ENCODE peak calls at places on chromosome 18, in eight cellular contexts. One of them, this sample, is unnamed.

GRCh38 chr18:26440644-26441043 is 107.7 kb downstream of the KCTD1 start:
- DNase-seq in AG09319: no peak
- DNase-seq in kidney epithelial cell: no peak
- DNase-seq in uterus: no peak
- DNase-seq in AG04449: no peak
- DNase-seq in fibroblast of pulmonary artery: peak; percentile 62
- DNase-seq in epithelial cell of esophagus: peak; percentile 68
- DNase-seq in ovary: no peak
- DNase-seq in this sample: no peak

GRCh38 chr18:74818776-74819175 is 221.1 kb downstream of the ZNF407 start:
- DNase-seq in AG04449: no peak
- DNase-seq in AG09319: no peak
- DNase-seq in epithelial cell of esophagus: peak; percentile 64
- DNase-seq in kidney epithelial cell: no peak
- DNase-seq in fibroblast of pulmonary artery: no peak
- DNase-seq in uterus: no peak
- DNase-seq in ovary: no peak
- DNase-seq in this sample: no peak

GRCh38 chr18:24491882-24492281 is 31.4 kb downstream of the HRH4 start:
- DNase-seq in epithelial cell of esophagus: no peak
- DNase-seq in kidney epithelial cell: no peak
- DNase-seq in ovary: no peak
- DNase-seq in AG04449: no peak
- DNase-seq in uterus: no peak
- DNase-seq in fibroblast of pulmonary artery: no peak
- DNase-seq in AG09319: no peak
- DNase-seq in this sample: no peak

GRCh38 chr18:48797841-48798255 is 152.9 kb downstream of the SMAD7 start:
- DNase-seq in AG04449: no peak
- DNase-seq in fibroblast of pulmonary artery: no peak
- DNase-seq in uterus: no peak
- DNase-seq in epithelial cell of esophagus: no peak
- DNase-seq in ovary: no peak
- DNase-seq in kidney epithelial cell: no peak
- DNase-seq in AG09319: no peak
- DNase-seq in this sample: no peak

GRCh38 chr18:73670536-73670935 is 477.1 kb downstream of the FBXO15 start:
- DNase-seq in uterus: no peak
- DNase-seq in AG09319: no peak
- DNase-seq in ovary: no peak
- DNase-seq in epithelial cell of esophagus: peak; percentile 86
- DNase-seq in kidney epithelial cell: no peak
- DNase-seq in AG04449: no peak
- DNase-seq in fibroblast of pulmonary artery: no peak
- DNase-seq in this sample: no peak

GRCh38 chr18:49055787-49056186 is 105.0 kb upstream of the SMAD7 start:
- DNase-seq in fibroblast of pulmonary artery: peak; percentile 79
- DNase-seq in ovary: no peak
- DNase-seq in kidney epithelial cell: no peak
- DNase-seq in AG09319: no peak
- DNase-seq in AG04449: no peak
- DNase-seq in epithelial cell of esophagus: peak; percentile 65
- DNase-seq in uterus: peak; percentile 34
- DNase-seq in this sample: peak; percentile 94

GRCh38 chr18:9449580-9449979 is 25.7 kb upstream of the RALBP1 start:
- DNase-seq in uterus: no peak
- DNase-seq in fibroblast of pulmonary artery: no peak
- DNase-seq in epithelial cell of esophagus: no peak
- DNase-seq in kidney epithelial cell: no peak
- DNase-seq in AG04449: no peak
- DNase-seq in AG09319: no peak
- DNase-seq in ovary: no peak
- DNase-seq in this sample: no peak

GRCh38 chr18:78937166-78937565 is 42.5 kb upstream of the SALL3 start:
- DNase-seq in uterus: no peak
- DNase-seq in kidney epithelial cell: no peak
- DNase-seq in epithelial cell of esophagus: no peak
- DNase-seq in fibroblast of pulmonary artery: no peak
- DNase-seq in ovary: no peak
- DNase-seq in AG09319: no peak
- DNase-seq in AG04449: no peak
- DNase-seq in this sample: no peak

GRCh38 chr18:74303936-74304335 is 11.7 kb upstream of the C18orf63 start:
- DNase-seq in epithelial cell of esophagus: peak; percentile 66
- DNase-seq in AG04449: no peak
- DNase-seq in AG09319: no peak
- DNase-seq in kidney epithelial cell: peak; percentile 43
- DNase-seq in ovary: no peak
- DNase-seq in fibroblast of pulmonary artery: peak; percentile 29
- DNase-seq in uterus: no peak
- DNase-seq in this sample: no peak

GRCh38 chr18:45169610-45170009 is 445.7 kb upstream of the SLC14A2 start:
- DNase-seq in uterus: peak; percentile 54
- DNase-seq in AG09319: peak; percentile 72
- DNase-seq in ovary: no peak
- DNase-seq in fibroblast of pulmonary artery: peak; percentile 93
- DNase-seq in kidney epithelial cell: peak; percentile 68
- DNase-seq in AG04449: peak; percentile 84
- DNase-seq in epithelial cell of esophagus: peak; percentile 90
- DNase-seq in this sample: peak; percentile 75

GRCh38 chr18:46641917-46642316 is 15.1 kb downstream of the LOXHD1 start:
- DNase-seq in kidney epithelial cell: no peak
- DNase-seq in epithelial cell of esophagus: no peak
- DNase-seq in uterus: no peak
- DNase-seq in AG09319: no peak
- DNase-seq in ovary: no peak
- DNase-seq in fibroblast of pulmonary artery: no peak
- DNase-seq in AG04449: no peak
- DNase-seq in this sample: no peak

GRCh38 chr18:46650681-46651080 is 6.3 kb downstream of the LOXHD1 start:
- DNase-seq in AG04449: no peak
- DNase-seq in uterus: no peak
- DNase-seq in kidney epithelial cell: no peak
- DNase-seq in epithelial cell of esophagus: no peak
- DNase-seq in AG09319: no peak
- DNase-seq in ovary: no peak
- DNase-seq in fibroblast of pulmonary artery: no peak
- DNase-seq in this sample: no peak

GRCh38 chr18:46649071-46649862 is 7.8 kb downstream of the LOXHD1 start:
- DNase-seq in fibroblast of pulmonary artery: no peak
- DNase-seq in ovary: no peak
- DNase-seq in uterus: no peak
- DNase-seq in epithelial cell of esophagus: no peak
- DNase-seq in AG09319: no peak
- DNase-seq in AG04449: no peak
- DNase-seq in kidney epithelial cell: no peak
- DNase-seq in this sample: no peak

GRCh38 chr18:46642561-46642960 is 14.5 kb downstream of the LOXHD1 start:
- DNase-seq in fibroblast of pulmonary artery: no peak
- DNase-seq in ovary: no peak
- DNase-seq in kidney epithelial cell: no peak
- DNase-seq in AG04449: no peak
- DNase-seq in AG09319: no peak
- DNase-seq in uterus: no peak
- DNase-seq in epithelial cell of esophagus: no peak
- DNase-seq in this sample: no peak

GRCh38 chr18:46646468-46646867 is 10.6 kb downstream of the LOXHD1 start:
- DNase-seq in uterus: no peak
- DNase-seq in fibroblast of pulmonary artery: no peak
- DNase-seq in AG09319: no peak
- DNase-seq in ovary: no peak
- DNase-seq in kidney epithelial cell: no peak
- DNase-seq in AG04449: no peak
- DNase-seq in epithelial cell of esophagus: no peak
- DNase-seq in this sample: no peak
- TF ChIP-seq CTCF in uterus: no peak
- TF ChIP-seq CTCF in fibroblast of pulmonary artery: no peak
- TF ChIP-seq CTCF in AG09319: no peak
- TF ChIP-seq CTCF in ovary: no peak
- TF ChIP-seq CTCF in kidney epithelial cell: no peak
- TF ChIP-seq CTCF in AG04449: no peak
- TF ChIP-seq CTCF in epithelial cell of esophagus: no peak
- TF ChIP-seq CTCF in this sample: no peak

DNA sequence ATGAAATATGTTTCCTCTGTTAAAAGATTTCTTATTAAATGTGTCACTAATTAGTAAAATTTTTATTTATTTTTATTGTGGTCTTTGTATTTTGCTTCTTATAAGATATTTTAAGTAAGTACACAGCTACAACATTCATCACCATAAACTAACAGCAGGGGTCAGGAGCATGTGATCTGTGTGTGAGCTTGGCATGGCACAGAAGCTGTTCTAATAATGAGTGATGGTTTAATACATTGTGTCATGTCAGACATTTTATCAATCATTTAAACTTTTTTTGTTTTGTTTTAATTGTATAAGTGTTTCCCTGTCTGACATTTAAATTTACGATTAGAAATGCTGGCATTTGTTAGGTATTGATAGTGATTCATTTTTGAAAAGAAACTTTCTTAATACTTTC is 585.4 kb downstream of the DSC3 start:
- DNase-seq in uterus: no peak
- DNase-seq in AG04449: no peak
- DNase-seq in ovary: no peak
- DNase-seq in fibroblast of pulmonary artery: no peak
- DNase-seq in AG09319: no peak
- DNase-seq in kidney epithelial cell: no peak
- DNase-seq in epithelial cell of esophagus: no peak
- DNase-seq in this sample: no peak
- TF ChIP-seq CTCF in uterus: no peak
- TF ChIP-seq CTCF in AG04449: no peak
- TF ChIP-seq CTCF in ovary: no peak
- TF ChIP-seq CTCF in fibroblast of pulmonary artery: no peak
- TF ChIP-seq CTCF in AG09319: no peak
- TF ChIP-seq CTCF in kidney epithelial cell: no peak
- TF ChIP-seq CTCF in epithelial cell of esophagus: peak; percentile 4
- TF ChIP-seq CTCF in this sample: no peak

GRCh38 chr18:67467188-67467587 is 49.3 kb downstream of the DSEL start:
- DNase-seq in ovary: no peak
- DNase-seq in uterus: no peak
- DNase-seq in kidney epithelial cell: no peak
- DNase-seq in fibroblast of pulmonary artery: no peak
- DNase-seq in epithelial cell of esophagus: no peak
- DNase-seq in AG04449: no peak
- DNase-seq in AG09319: no peak
- DNase-seq in this sample: no peak

GRCh38 chr18:67468038-67468437 is 48.5 kb downstream of the DSEL start:
- DNase-seq in fibroblast of pulmonary artery: no peak
- DNase-seq in ovary: no peak
- DNase-seq in AG09319: no peak
- DNase-seq in epithelial cell of esophagus: no peak
- DNase-seq in AG04449: no peak
- DNase-seq in uterus: no peak
- DNase-seq in kidney epithelial cell: no peak
- DNase-seq in this sample: peak; percentile 3

GRCh38 chr18:67464499-67464898 is 52.0 kb downstream of the DSEL start:
- DNase-seq in AG04449: no peak
- DNase-seq in epithelial cell of esophagus: no peak
- DNase-seq in ovary: no peak
- DNase-seq in AG09319: no peak
- DNase-seq in fibroblast of pulmonary artery: no peak
- DNase-seq in uterus: no peak
- DNase-seq in kidney epithelial cell: no peak
- DNase-seq in this sample: no peak

GRCh38 chr18:67463829-67464228 is 52.7 kb downstream of the DSEL start:
- DNase-seq in epithelial cell of esophagus: peak; percentile 31
- DNase-seq in fibroblast of pulmonary artery: no peak
- DNase-seq in AG04449: no peak
- DNase-seq in kidney epithelial cell: no peak
- DNase-seq in AG09319: no peak
- DNase-seq in uterus: no peak
- DNase-seq in ovary: no peak
- DNase-seq in this sample: peak; percentile 31
- TF ChIP-seq CTCF in epithelial cell of esophagus: peak; percentile 58
- TF ChIP-seq CTCF in fibroblast of pulmonary artery: peak; percentile 11
- TF ChIP-seq CTCF in AG04449: no peak
- TF ChIP-seq CTCF in kidney epithelial cell: no peak
- TF ChIP-seq CTCF in AG09319: no peak
- TF ChIP-seq CTCF in uterus: no peak
- TF ChIP-seq CTCF in ovary: no peak
- TF ChIP-seq CTCF in this sample: peak; percentile 41

GRCh38 chr18:46318356-46318755 is 214.2 kb downstream of the HAUS1 start:
- DNase-seq in AG04449: no peak
- DNase-seq in AG09319: no peak
- DNase-seq in kidney epithelial cell: no peak
- DNase-seq in epithelial cell of esophagus: no peak
- DNase-seq in fibroblast of pulmonary artery: no peak
- DNase-seq in ovary: no peak
- DNase-seq in uterus: no peak
- DNase-seq in this sample: no peak

GRCh38 chr18:46319793-46320192 is 215.6 kb downstream of the HAUS1 start:
- DNase-seq in epithelial cell of esophagus: peak; percentile 31
- DNase-seq in kidney epithelial cell: no peak
- DNase-seq in AG09319: no peak
- DNase-seq in uterus: no peak
- DNase-seq in AG04449: no peak
- DNase-seq in fibroblast of pulmonary artery: no peak
- DNase-seq in ovary: no peak
- DNase-seq in this sample: no peak

GRCh38 chr18:46321954-46322353 is 217.8 kb downstream of the HAUS1 start:
- DNase-seq in kidney epithelial cell: no peak
- DNase-seq in epithelial cell of esophagus: peak; percentile 78
- DNase-seq in AG04449: no peak
- DNase-seq in ovary: no peak
- DNase-seq in fibroblast of pulmonary artery: no peak
- DNase-seq in AG09319: no peak
- DNase-seq in uterus: no peak
- DNase-seq in this sample: no peak

GRCh38 chr18:46320928-46321855 is 217.0 kb downstream of the HAUS1 start:
- DNase-seq in fibroblast of pulmonary artery: peak; percentile 60
- DNase-seq in AG04449: no peak
- DNase-seq in epithelial cell of esophagus: peak; percentile 82
- DNase-seq in AG09319: peak; percentile 18
- DNase-seq in ovary: no peak
- DNase-seq in uterus: no peak
- DNase-seq in kidney epithelial cell: peak; percentile 80
- DNase-seq in this sample: no peak

GRCh38 chr18:46320297-46320696 is 216.1 kb downstream of the HAUS1 start:
- DNase-seq in ovary: no peak
- DNase-seq in AG09319: no peak
- DNase-seq in epithelial cell of esophagus: no peak
- DNase-seq in kidney epithelial cell: no peak
- DNase-seq in AG04449: no peak
- DNase-seq in uterus: no peak
- DNase-seq in fibroblast of pulmonary artery: no peak
- DNase-seq in this sample: no peak
- TF ChIP-seq CTCF in ovary: no peak
- TF ChIP-seq CTCF in AG09319: no peak
- TF ChIP-seq CTCF in epithelial cell of esophagus: no peak
- TF ChIP-seq CTCF in kidney epithelial cell: no peak
- TF ChIP-seq CTCF in AG04449: no peak
- TF ChIP-seq CTCF in uterus: no peak
- TF ChIP-seq CTCF in fibroblast of pulmonary artery: no peak
- TF ChIP-seq CTCF in this sample: no peak

GRCh38 chr18:31447530-31448191 is at the start of gene DSG3:
- DNase-seq in uterus: no peak
- DNase-seq in kidney epithelial cell: no peak
- DNase-seq in fibroblast of pulmonary artery: no peak
- DNase-seq in ovary: no peak
- DNase-seq in epithelial cell of esophagus: peak; percentile 95
- DNase-seq in AG04449: no peak
- DNase-seq in AG09319: no peak
- DNase-seq in this sample: no peak
- TF ChIP-seq CTCF in uterus: no peak
- TF ChIP-seq CTCF in kidney epithelial cell: no peak
- TF ChIP-seq CTCF in fibroblast of pulmonary artery: no peak
- TF ChIP-seq CTCF in ovary: no peak
- TF ChIP-seq CTCF in epithelial cell of esophagus: no peak
- TF ChIP-seq CTCF in AG04449: no peak
- TF ChIP-seq CTCF in AG09319: no peak
- TF ChIP-seq CTCF in this sample: no peak

GRCh38 chr18:79988079-79988924 is at the start of gene TXNL4A:
- DNase-seq in fibroblast of pulmonary artery: peak; percentile 89
- DNase-seq in epithelial cell of esophagus: peak; percentile 91
- DNase-seq in uterus: peak; percentile 69
- DNase-seq in ovary: peak; percentile 86
- DNase-seq in AG09319: peak; percentile 63
- DNase-seq in AG04449: no peak
- DNase-seq in kidney epithelial cell: no peak
- DNase-seq in this sample: peak; percentile 93
- TF ChIP-seq CTCF in fibroblast of pulmonary artery: peak; percentile 29
- TF ChIP-seq CTCF in epithelial cell of esophagus: no peak
- TF ChIP-seq CTCF in uterus: no peak
- TF ChIP-seq CTCF in ovary: no peak
- TF ChIP-seq CTCF in AG09319: peak; percentile 33
- TF ChIP-seq CTCF in AG04449: peak; percentile 30
- TF ChIP-seq CTCF in kidney epithelial cell: peak; percentile 27
- TF ChIP-seq CTCF in this sample: peak; percentile 25

This sample was measured in NB4.